ENCODE peak calls at places on chromosome 1, in seven cellular contexts. G is central memory CD8-positive, alpha-beta T cell; X is Right ventricle myocardium superior; P is ovary; T is HCT116; B is NCI-H1092; U is Daoy. D is an unnamed sample.

GRCh38 chr1:172359531-172359991 is 60.9 kb upstream of the C1orf105 start:
- DNase-seq in X (no peak), U (peak), P (no peak), G (no peak), B (peak), T (no peak), D (peak)

GRCh38 chr1:198352975-198353695 is 187.3 kb downstream of the ATP6V1G3 start:
- DNase-seq in B (no peak), X (no peak), T (no peak), U (no peak), G (no peak), P (no peak), D (no peak)

GRCh38 chr1:108034396-108034795 is 69.4 kb upstream of the VAV3 start:
- DNase-seq in B (no peak), X (no peak), U (peak), G (no peak), P (no peak), T (no peak), D (no peak)

GRCh38 chr1:70057500-70057899 is 147.9 kb downstream of the LRRC40 start:
- DNase-seq in G (no peak), X (no peak), U (no peak), T (no peak), B (no peak), P (no peak), D (no peak)

GRCh38 chr1:30232288-30232899 is 491.0 kb downstream of the MATN1 start:
- DNase-seq in T (peak), U (peak), X (no peak), B (no peak), G (no peak), P (no peak), D (peak)

GRCh38 chr1:207841318-207841717 is 69.6 kb downstream of the CD34 start:
- DNase-seq in X (no peak), U (no peak), P (no peak), T (no peak), G (no peak), B (no peak), D (no peak)

GRCh38 chr1:238485062-238485905 is 594.6 kb upstream of the ZP4 start:
- DNase-seq in P (no peak), G (no peak), X (no peak), B (no peak), T (no peak), U (peak), D (peak)

GRCh38 chr1:188668083-188668482 is 1809.6 kb downstream of the BRINP3 start:
- DNase-seq in G (no peak), U (no peak), T (peak), X (no peak), P (no peak), B (no peak), D (peak)